ENCODE peak calls at places on chromosomes 7 and 10, in five cellular contexts. U is HepG2, F is GM12878, M is K562, Q is H1. Y is an unnamed sample.

GRCh38 chr7:133633055-133633454 is 380.2 kb downstream of the EXOC4 start:
- DNase-seq in U (no peak), F (no peak), M (no peak), Q (no peak), Y (no peak)

GRCh38 chr7:11373546-11374142 is 400.0 kb downstream of the PHF14 start:
- DNase-seq in U (peak), F (no peak), M (peak), Q (no peak), Y (peak)

GRCh38 chr7:17651926-17652385 is 288.3 kb downstream of the SNX13 start:
- DNase-seq in U (no peak), F (no peak), M (no peak), Q (no peak), Y (no peak)

GRCh38 chr7:41459183-41459582 is 243.7 kb downstream of the INHBA start:
- DNase-seq in U (no peak), F (no peak), M (no peak), Q (no peak), Y (no peak)

GRCh38 chr10:48526371-48526821 is 78.5 kb downstream of the ARHGAP22 start:
- DNase-seq in U (no peak), F (no peak), M (no peak), Q (no peak), Y (no peak)

GRCh38 chr10:76444034-76444800 is 1012.8 kb downstream of the LRMDA start:
- DNase-seq in U (no peak), F (no peak), M (no peak), Q (no peak), Y (no peak)

GRCh38 chr10:3992374-3993178 is 207.6 kb upstream of the KLF6 start:
- DNase-seq in U (no peak), F (no peak), M (no peak), Q (no peak), Y (no peak)

GRCh38 chr7:157224627-157225026 is 85.9 kb downstream of the UBE3C start:
- DNase-seq in U (peak), F (no peak), M (peak), Q (no peak), Y (no peak)

GRCh38 chr10:21134645-21135395 is 237.7 kb upstream of the NEBL start:
- DNase-seq in U (peak), F (no peak), M (no peak), Q (no peak), Y (peak)

GRCh38 chr10:77798940-77799339 is 127.6 kb downstream of the DLG5 start:
- DNase-seq in U (no peak), F (no peak), M (no peak), Q (no peak), Y (no peak)

GRCh38 chr10:123614888-123615287 is 51.3 kb upstream of the GPR26 start:
- DNase-seq in U (peak), F (no peak), M (peak), Q (peak), Y (peak)

GRCh38 chr7:70006411-70006920 is 408.2 kb downstream of the AUTS2 start:
- DNase-seq in U (no peak), F (no peak), M (no peak), Q (no peak), Y (no peak)

GRCh38 chr10:71433983-71434744 is 37.4 kb downstream of the CDH23 start:
- DNase-seq in U (no peak), F (no peak), M (no peak), Q (peak), Y (no peak)

GRCh38 chr10:103633846-103634245 is 140.3 kb downstream of the NEURL1 start:
- DNase-seq in U (no peak), F (no peak), M (no peak), Q (no peak), Y (no peak)

GRCh38 chr7:128842674-128843641 is 12.8 kb downstream of the FLNC start:
- DNase-seq in U (no peak), F (no peak), M (no peak), Q (no peak), Y (no peak)

GRCh38 chr10:104824378-104825006 is 183.4 kb downstream of the SORCS3 start:
- DNase-seq in U (no peak), F (no peak), M (peak), Q (peak), Y (peak)

GRCh38 chr7:30347226-30348082 is 63.1 kb downstream of the ZNRF2 start:
- DNase-seq in U (no peak), F (no peak), M (no peak), Q (no peak), Y (no peak)

GRCh38 chr7:107610353-107610752 is 30.3 kb downstream of the BCAP29 start:
- DNase-seq in U (no peak), F (no peak), M (no peak), Q (no peak), Y (no peak)

GRCh38 chr10:73750807-73751206 is 6.6 kb downstream of the SEC24C start:
- DNase-seq in U (no peak), F (no peak), M (no peak), Q (no peak), Y (no peak)

GRCh38 chr7:77458786-77459185 is 42.6 kb upstream of the GSAP start:
- DNase-seq in U (no peak), F (no peak), M (no peak), Q (no peak), Y (no peak)

GRCh38 chr7:133703547-133703946 is 423.6 kb upstream of the LRGUK start:
- DNase-seq in U (no peak), F (no peak), M (no peak), Q (no peak), Y (no peak)

GRCh38 chr10:33388805-33389204 is 54.3 kb upstream of the NRP1 start:
- DNase-seq in U (no peak), F (no peak), M (no peak), Q (no peak), Y (no peak)

GRCh38 chr7:105450177-105450861 is 61.6 kb upstream of the SRPK2 start:
- DNase-seq in U (no peak), F (no peak), M (no peak), Q (no peak), Y (no peak)

GRCh38 chr7:142799483-142799882 is 28.7 kb downstream of the PRSS2 start:
- DNase-seq in U (no peak), F (no peak), M (no peak), Q (peak), Y (no peak)

GRCh38 chr10:79938728-79939380 is 10.1 kb downstream of the SFTPD start:
- DNase-seq in U (no peak), F (no peak), M (peak), Q (no peak), Y (no peak)

GRCh38 chr10:131701131-131701947 is 199.5 kb upstream of the PPP2R2D start:
- DNase-seq in U (no peak), F (no peak), M (no peak), Q (no peak), Y (no peak)

GRCh38 chr10:69842932-69843331 is 41.2 kb downstream of the COL13A1 start:
- DNase-seq in U (no peak), F (no peak), M (no peak), Q (no peak), Y (no peak)

GRCh38 chr10:77604941-77605351 is 32.7 kb downstream of the KCNMA1 start:
- DNase-seq in U (no peak), F (no peak), M (no peak), Q (no peak), Y (no peak)

GRCh38 chr10:129966831-129967578 is 2.9 kb upstream of the EBF3 start:
- DNase-seq in U (no peak), F (no peak), M (no peak), Q (peak), Y (no peak)

GRCh38 chr10:97612386-97612785 is 20.9 kb downstream of the MORN4 start:
- DNase-seq in U (peak), F (no peak), M (peak), Q (no peak), Y (peak)

GRCh38 chr10:98684019-98684899 is 237.5 kb upstream of the HPS1 start:
- DNase-seq in U (peak), F (no peak), M (no peak), Q (no peak), Y (no peak)

GRCh38 chr7:65441010-65441409 is 67.4 kb downstream of the ZNF92 start:
- DNase-seq in U (no peak), F (no peak), M (no peak), Q (no peak), Y (no peak)

GRCh38 chr7:90194911-90195809 is 16.4 kb upstream of the STEAP2 start:
- DNase-seq in U (no peak), F (no peak), M (no peak), Q (no peak), Y (no peak)
- H2AFZ ChIP-seq in U (peak), F (peak), M (no peak), Q (no peak), Y (no peak)

GRCh38 chr7:132469264-132469663 is 107.0 kb downstream of the PLXNA4 start:
- DNase-seq in U (no peak), F (no peak), M (no peak), Q (no peak), Y (no peak)
- TF ChIP-seq ZNF274 in U (no peak), F (no peak), M (no peak), Q (no peak), Y (no peak)

GRCh38 chr7:80642871-80643270 is 4.4 kb downstream of the CD36 start:
- DNase-seq in U (peak), F (no peak), M (no peak), Q (no peak), Y (no peak)
- H2AFZ ChIP-seq in U (no peak), F (no peak), M (no peak), Q (no peak), Y (no peak)

DNA sequence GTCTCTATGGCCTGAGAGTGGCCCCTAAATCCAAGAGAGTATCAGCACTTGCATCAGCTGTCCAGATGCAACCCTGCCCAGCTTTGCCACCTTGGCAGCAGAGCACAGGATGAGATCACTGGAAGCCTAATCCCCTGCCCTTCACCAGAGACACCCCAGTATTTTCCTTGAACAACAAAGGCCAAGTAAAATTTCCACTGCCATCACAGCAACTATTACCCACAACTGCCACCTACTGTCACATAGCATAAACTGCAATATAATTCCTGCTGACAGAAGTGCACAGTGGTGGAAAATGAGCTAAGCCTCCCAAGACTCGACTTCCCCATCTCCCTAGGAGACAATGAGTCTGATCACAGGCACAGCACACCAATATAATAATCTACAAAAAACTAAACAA is 462.8 kb upstream of the ZWINT start:
- DNase-seq in U (peak), F (peak), M (peak), Q (no peak), Y (no peak)
- TF ChIP-seq ZNF274 in U (no peak), F (no peak), M (no peak), Q (no peak), Y (no peak)

DNA sequence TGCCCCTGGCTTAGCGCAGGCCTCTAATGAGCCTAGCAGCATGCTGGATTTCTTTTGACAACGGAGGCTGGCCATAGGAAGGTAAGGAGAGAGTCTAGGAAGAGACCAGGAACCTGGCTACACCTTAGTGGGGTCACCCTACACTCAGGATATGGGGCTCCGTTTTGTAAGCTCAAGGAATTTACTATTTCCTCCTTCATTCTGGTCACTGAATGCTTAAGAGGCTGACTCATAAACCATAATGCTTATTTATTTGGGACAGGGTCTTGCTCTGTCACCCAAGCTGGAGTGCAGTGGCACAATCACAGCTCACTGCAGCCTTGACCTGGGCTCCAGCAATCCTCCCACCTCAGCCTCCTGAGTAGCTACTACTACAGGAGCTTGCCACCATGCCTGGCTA is 38.4 kb downstream of the CARD11 start:
- DNase-seq in U (no peak), F (no peak), M (no peak), Q (no peak), Y (no peak)
- H2AFZ ChIP-seq in U (no peak), F (no peak), M (no peak), Q (no peak), Y (no peak)

DNA sequence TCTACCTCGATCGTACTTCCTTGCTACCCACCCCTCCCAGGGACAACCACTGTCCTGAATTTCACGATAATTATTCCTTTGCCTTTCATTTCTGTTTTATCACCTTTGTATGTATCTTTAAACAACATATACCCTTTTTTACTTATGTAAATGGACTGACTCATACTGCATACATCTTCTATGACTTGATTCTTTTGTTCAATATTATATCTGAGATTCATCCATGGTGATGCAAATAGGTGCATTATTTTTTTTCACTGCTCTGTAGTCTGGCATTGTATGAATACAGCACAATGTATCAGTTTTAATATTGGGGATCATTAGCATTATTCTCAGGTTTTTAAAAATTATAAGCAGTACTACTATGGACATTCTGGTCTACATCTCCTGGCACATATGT is 69.4 kb downstream of the ABCC2 start:
- DNase-seq in U (no peak), F (no peak), M (no peak), Q (no peak), Y (no peak)
- TF ChIP-seq ZNF274 in U (no peak), F (no peak), M (no peak), Q (no peak), Y (no peak)

GRCh38 chr7:4833176-4833575 is 28.7 kb downstream of the PAPOLB start:
- DNase-seq in U (no peak), F (no peak), M (no peak), Q (no peak), Y (no peak)

GRCh38 chr7:4831723-4832495 is 29.9 kb downstream of the PAPOLB start:
- DNase-seq in U (no peak), F (no peak), M (no peak), Q (no peak), Y (no peak)

GRCh38 chr7:4832711-4833110 is 29.1 kb downstream of the PAPOLB start:
- DNase-seq in U (no peak), F (no peak), M (no peak), Q (no peak), Y (no peak)

GRCh38 chr7:4828720-4829383 is 33.0 kb downstream of the PAPOLB start:
- DNase-seq in U (no peak), F (no peak), M (no peak), Q (no peak), Y (no peak)

DNA sequence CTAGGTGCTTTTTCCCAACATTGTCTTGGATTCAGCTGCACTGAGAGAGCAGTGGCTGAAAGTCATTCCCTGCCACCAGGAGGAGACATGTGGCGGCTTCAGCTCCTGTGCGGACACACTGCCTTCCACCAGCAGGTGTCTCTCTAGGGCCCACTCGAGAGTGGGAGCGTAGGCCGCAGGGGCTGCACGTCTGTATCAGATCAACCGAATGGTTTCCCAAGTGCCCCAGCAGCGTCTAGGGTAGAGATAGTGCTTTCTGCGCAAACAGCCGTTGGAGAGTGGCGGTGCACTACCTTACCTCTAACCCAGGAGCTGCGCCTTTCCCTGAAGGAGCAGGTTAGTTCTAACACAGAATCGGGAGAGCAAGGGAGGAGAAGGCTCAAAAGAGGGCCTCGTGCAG is 31.7 kb downstream of the PAPOLB start:
- DNase-seq in U (peak), F (peak), M (peak), Q (peak), Y (peak)
- H2AFZ ChIP-seq in U (no peak), F (peak), M (peak), Q (no peak), Y (no peak)

DNA sequence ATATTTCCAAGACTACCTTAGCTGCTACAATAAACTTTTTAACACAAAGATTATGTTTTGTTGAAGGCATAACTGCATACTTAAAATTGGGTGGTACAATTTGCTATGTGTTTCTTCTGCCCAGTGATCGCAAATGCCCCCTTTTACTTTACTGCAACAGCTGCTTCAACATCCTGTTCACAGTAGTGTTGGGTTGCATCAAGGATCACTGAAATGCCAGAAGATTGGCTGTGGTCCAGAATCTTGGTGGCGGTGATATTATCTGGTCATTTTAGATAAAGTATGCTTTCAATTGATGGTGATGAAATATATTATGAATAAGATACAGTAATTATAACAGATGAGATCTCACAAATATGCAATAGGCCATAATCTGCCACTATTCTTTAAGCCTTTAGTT is 30.0 kb upstream of the ING3 start:
- DNase-seq in U (no peak), F (no peak), M (no peak), Q (no peak), Y (no peak)
- TF ChIP-seq ZNF274 in U (no peak), F (no peak), M (no peak), Q (no peak), Y (no peak)

DNA sequence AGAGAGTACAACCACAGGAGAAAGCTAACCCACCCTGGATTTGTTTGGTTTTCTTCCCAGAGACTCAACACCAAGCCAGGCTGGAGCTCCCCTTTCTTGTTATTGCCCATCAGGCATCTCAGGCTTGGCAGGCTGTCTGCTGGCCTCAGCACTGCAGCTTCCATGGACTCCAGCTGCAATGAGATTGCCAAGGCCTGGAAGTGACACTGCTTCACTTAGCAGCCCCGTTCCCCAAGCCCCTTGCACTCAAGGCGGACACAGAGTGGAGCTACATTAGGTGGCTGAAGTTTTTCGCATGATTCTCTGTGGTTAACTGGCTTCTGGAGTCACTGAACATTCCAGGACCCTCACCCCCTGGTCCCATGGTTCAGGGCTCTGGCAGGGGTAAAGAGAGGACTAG is 163.1 kb upstream of the GDF10 start:
- DNase-seq in U (no peak), F (no peak), M (no peak), Q (no peak), Y (no peak)
- H2AFZ ChIP-seq in U (no peak), F (no peak), M (no peak), Q (no peak), Y (no peak)

Y was measured in HCT116.